ENCODE peak calls at places on chromosomes 1 and 21, in four cellular contexts. J is GM12891, F is ovary, S is suprapubic skin. P is an unnamed sample.

GRCh38 chr1:229409616-229410369 is 24.1 kb downstream of the ACTA1 start:
- DNase-seq in S (no peak), J (no peak), F (no peak), P (no peak)

GRCh38 chr1:111399792-111400610 is 27.5 kb downstream of the OVGP1 start:
- DNase-seq in J (peak; percentile 13), S (no peak), F (no peak), P (no peak)

GRCh38 chr1:52140633-52141512 is 1.0 kb upstream of the ZFYVE9 start:
- DNase-seq in J (no peak), S (no peak), F (no peak), P (no peak)

GRCh38 chr1:12477936-12478611 is 139.9 kb downstream of the DHRS3 start:
- DNase-seq in J (no peak), S (peak; percentile 89), F (peak; percentile 93), P (peak; percentile 42)

GRCh38 chr1:89262643-89263042 is 10.0 kb downstream of the GBP5 start:
- DNase-seq in J (no peak), F (no peak), S (no peak), P (no peak)

GRCh38 chr1:30008998-30009657 is 714.3 kb downstream of the MATN1 start:
- DNase-seq in S (no peak), F (no peak), J (no peak), P (no peak)

GRCh38 chr1:214213136-214213535 is 67.8 kb upstream of the SMYD2 start:
- DNase-seq in F (no peak), S (no peak), J (no peak), P (no peak)

GRCh38 chr21:41612674-41613250 is 104.8 kb upstream of the TMPRSS2 start:
- DNase-seq in F (peak; percentile 79), S (peak; percentile 93), J (no peak), P (no peak)

DNA sequence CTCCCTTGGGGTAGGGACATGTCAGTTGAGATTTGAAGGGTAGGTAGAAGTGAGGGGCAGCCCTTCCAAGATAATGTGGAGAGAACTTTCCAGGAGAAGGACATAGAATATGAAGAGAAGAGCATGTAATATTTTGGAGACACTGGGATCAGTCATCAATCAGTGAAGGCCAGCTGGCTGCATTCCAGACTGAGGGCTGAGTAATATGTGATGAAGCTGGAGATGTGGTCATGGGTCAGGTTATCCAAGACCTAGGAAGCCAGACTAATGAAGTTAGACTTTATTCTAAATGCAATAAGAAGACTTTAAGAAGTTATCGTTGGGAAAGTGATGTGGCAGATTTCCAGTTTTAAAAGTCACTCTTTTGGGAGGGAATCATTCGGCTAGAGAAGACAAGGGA is 262.0 kb downstream of the HMCN1 start:
- DNase-seq in F (no peak), S (no peak), J (no peak), P (no peak)
- TF ChIP-seq POLR2A in F (no peak), S (no peak), J (no peak), P (no peak)

GRCh38 chr1:53369761-53370160 is 41.9 kb upstream of the LRP8 start:
- DNase-seq in F (peak; percentile 1), J (no peak), S (peak; percentile 68), P (no peak)

GRCh38 chr1:53366901-53367502 is 39.1 kb upstream of the LRP8 start:
- DNase-seq in J (no peak), S (peak; percentile 37), F (peak; percentile 3), P (no peak)

GRCh38 chr1:53367503-53368313 is 39.8 kb upstream of the LRP8 start:
- DNase-seq in F (peak; percentile 3), J (peak; percentile 90), S (peak; percentile 74), P (no peak)

GRCh38 chr1:53369034-53369750 is 41.3 kb upstream of the LRP8 start:
- DNase-seq in F (peak; percentile 4), J (no peak), S (peak; percentile 49), P (no peak)

DNA sequence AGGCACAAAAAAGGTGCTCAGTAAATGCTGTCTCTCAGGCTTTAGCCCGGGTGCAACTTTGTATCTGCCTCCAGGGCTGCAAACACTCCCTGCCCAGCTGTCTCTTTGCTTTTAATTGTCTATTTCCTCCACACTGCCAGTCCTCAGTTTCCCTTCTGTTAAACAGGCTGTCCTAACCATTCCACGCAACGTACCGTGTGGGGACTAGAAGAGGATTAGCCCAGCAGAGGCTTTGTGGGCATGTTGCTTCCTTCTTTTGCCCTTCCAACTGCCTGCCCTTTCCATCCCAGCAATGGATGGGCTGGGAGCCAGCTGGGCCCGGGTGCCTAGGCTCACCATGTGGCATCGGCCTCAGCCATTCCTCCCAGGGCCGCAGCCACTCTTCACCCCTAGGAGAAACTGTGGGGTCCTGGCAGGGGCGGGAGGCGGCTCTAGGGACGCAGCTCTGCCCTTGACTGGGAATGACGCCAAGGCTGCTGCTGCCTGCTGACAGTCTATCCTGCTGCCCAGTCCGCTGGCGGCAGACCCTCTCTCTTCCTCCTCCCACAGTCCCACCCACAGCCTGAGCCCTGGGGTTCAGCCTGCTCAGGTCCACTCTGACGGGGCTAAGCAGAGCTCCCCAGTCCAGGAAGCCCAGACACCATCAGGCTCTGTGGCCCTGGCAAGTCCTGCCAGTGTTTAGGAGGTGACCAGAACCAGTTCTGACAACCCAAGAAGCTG is 40.6 kb upstream of the LRP8 start:
- DNase-seq in J (no peak), S (peak; percentile 75), F (peak; percentile 13), P (no peak)
- TF ChIP-seq POLR2A in J (no peak), S (no peak), F (no peak), P (no peak)

GRCh38 chr1:2204384-2205190 is 10.0 kb upstream of the FAAP20 start:
- DNase-seq in J (peak; percentile 97), F (peak; percentile 91), S (peak; percentile 92), P (no peak)
- TF ChIP-seq POLR2A in J (no peak), F (peak; percentile 53), S (no peak), P (no peak)

GRCh38 chr1:99704356-99704816 is 58.5 kb downstream of the PALMD start:
- DNase-seq in F (no peak), S (no peak), J (no peak), P (no peak)
- TF ChIP-seq POLR2A in F (no peak), S (no peak), J (no peak), P (no peak)

GRCh38 chr1:31623365-31623764 is 5.9 kb downstream of the HCRTR1 start:
- DNase-seq in S (peak; percentile 64), J (no peak), F (no peak), P (no peak)
- TF ChIP-seq POLR2A in S (no peak), J (no peak), F (no peak), P (no peak)

GRCh38 chr1:8568837-8569236 is 248.6 kb downstream of the RERE start:
- DNase-seq in F (no peak), S (no peak), J (no peak), P (no peak)
- TF ChIP-seq POLR2A in F (no peak), S (no peak), J (no peak), P (no peak)

P was measured in esophagus squamous epithelium.